ENCODE peak calls at places on chromosomes 3 and 15, in nine cellular contexts. A is MM.1S, D is GM20000, I is AG04450, X is fibroblast of lung, P is GM12864, B is brain microvascular endothelial cell, J is hepatocyte, O is left lung. T is an unnamed sample.

GRCh38 chr15:100602822-100603393 is 519 bp downstream of the ASB7 start:
- DNase-seq in A (peak; percentile 54), D (peak; percentile 35), I (no peak), X (peak; percentile 42), P (no peak), B (peak; percentile 22), J (peak; percentile 32), O (no peak), T (peak; percentile 50)

GRCh38 chr15:29888651-29889050 is 66.4 kb upstream of the TJP1 start:
- DNase-seq in A (no peak), D (no peak), I (peak; percentile 44), X (peak; percentile 86), P (no peak), B (peak; percentile 88), J (peak; percentile 31), O (no peak), T (no peak)

GRCh38 chr3:161148832-161149475 is 43.8 kb upstream of the B3GALNT1 start:
- DNase-seq in A (no peak), D (no peak), I (no peak), X (peak; percentile 76), P (no peak), B (no peak), J (no peak), O (no peak), T (no peak)

GRCh38 chr15:79195802-79196201 is 86.7 kb upstream of the ANKRD34C start:
- DNase-seq in A (no peak), D (no peak), I (no peak), X (no peak), P (no peak), B (no peak), J (no peak), O (no peak), T (no peak)

GRCh38 chr3:72032435-72033118 is 247.6 kb upstream of the PROK2 start:
- DNase-seq in A (no peak), D (no peak), I (no peak), X (no peak), P (no peak), B (no peak), J (no peak), O (no peak), T (no peak)

GRCh38 chr3:22971497-22971896 is 231.6 kb upstream of the UBE2E2 start:
- DNase-seq in A (no peak), D (no peak), I (no peak), X (no peak), P (no peak), B (no peak), J (no peak), O (no peak), T (no peak)

GRCh38 chr3:126448141-126448892 is 27.4 kb downstream of the ZXDC start:
- DNase-seq in A (no peak), D (no peak), I (no peak), X (no peak), P (no peak), B (no peak), J (no peak), O (no peak), T (no peak)

GRCh38 chr3:141575879-141576743 is 89.3 kb downstream of the RASA2 start:
- DNase-seq in A (peak; percentile 52), D (peak; percentile 36), I (no peak), X (peak; percentile 11), P (no peak), B (no peak), J (peak; percentile 9), O (no peak), T (no peak)

GRCh38 chr3:50241163-50241562 is 5.2 kb downstream of the GNAI2 start:
- DNase-seq in A (no peak), D (no peak), I (no peak), X (no peak), P (no peak), B (no peak), J (peak; percentile 44), O (no peak), T (no peak)

GRCh38 chr3:20100106-20100605 is 59.9 kb downstream of the KAT2B start:
- DNase-seq in A (no peak), D (no peak), I (no peak), X (no peak), P (no peak), B (no peak), J (no peak), O (no peak), T (no peak)

GRCh38 chr15:73571346-73571745 is 61.8 kb downstream of the NPTN start:
- DNase-seq in A (no peak), D (no peak), I (no peak), X (no peak), P (no peak), B (no peak), J (no peak), O (no peak), T (no peak)

GRCh38 chr15:52133510-52134220 is 21.1 kb upstream of the BCL2L10 start:
- DNase-seq in A (no peak), D (no peak), I (no peak), X (no peak), P (no peak), B (no peak), J (no peak), O (no peak), T (no peak)

GRCh38 chr15:89332446-89332845 is 2.2 kb downstream of the POLG start:
- DNase-seq in A (no peak), D (peak; percentile 44), I (no peak), X (peak; percentile 16), P (no peak), B (peak; percentile 14), J (no peak), O (no peak), T (no peak)

GRCh38 chr3:73399106-73399505 is 225.6 kb downstream of the PDZRN3 start:
- DNase-seq in A (no peak), D (no peak), I (no peak), X (no peak), P (no peak), B (no peak), J (peak; percentile 26), O (no peak), T (no peak)

GRCh38 chr3:43453981-43454380 is 167.6 kb downstream of the SNRK start:
- DNase-seq in A (no peak), D (no peak), I (no peak), X (no peak), P (no peak), B (no peak), J (no peak), O (no peak), T (no peak)

GRCh38 chr15:91586542-91586941 is 267.0 kb upstream of the SLCO3A1 start:
- DNase-seq in A (no peak), D (no peak), I (no peak), X (no peak), P (no peak), B (no peak), J (no peak), O (no peak), T (no peak)

GRCh38 chr15:83764201-83764839 is 110.4 kb downstream of the ADAMTSL3 start:
- DNase-seq in A (no peak), D (no peak), I (no peak), X (peak; percentile 9), P (no peak), B (no peak), J (no peak), O (no peak), T (no peak)

GRCh38 chr3:106769045-106769444 is 608.2 kb upstream of the CCDC54 start:
- DNase-seq in A (no peak), D (no peak), I (no peak), X (no peak), P (no peak), B (no peak), J (no peak), O (no peak), T (no peak)

GRCh38 chr3:101821503-101821902 is 27.8 kb upstream of the NFKBIZ start:
- DNase-seq in A (no peak), D (no peak), I (no peak), X (no peak), P (no peak), B (no peak), J (no peak), O (no peak), T (no peak)

GRCh38 chr3:4290272-4290893 is 12.8 kb upstream of the SETMAR start:
- DNase-seq in A (peak; percentile 49), D (peak; percentile 36), I (no peak), X (peak; percentile 23), P (no peak), B (peak; percentile 54), J (peak; percentile 45), O (no peak), T (no peak)

DNA sequence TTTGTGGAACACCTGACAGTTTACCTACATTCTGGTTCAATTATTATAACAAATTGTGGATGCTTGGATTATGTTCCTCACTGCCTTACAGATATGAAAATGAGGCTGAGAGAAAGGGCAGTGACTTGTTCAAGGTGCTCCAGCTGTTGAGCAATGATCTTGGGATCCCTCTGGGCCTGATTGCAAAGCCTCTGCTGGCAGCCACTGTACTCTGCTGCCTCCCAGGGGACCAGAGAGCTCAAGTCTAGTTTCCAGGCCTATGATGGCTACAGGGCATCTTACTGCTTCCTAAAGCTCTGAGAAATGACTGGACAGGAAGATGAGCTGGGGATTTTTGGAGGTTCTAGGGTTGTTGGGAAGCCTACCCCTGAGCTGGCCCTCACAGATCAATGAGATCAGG is 2.3 kb upstream of the SHC4 start:
- DNase-seq in A (no peak), D (peak; percentile 48), I (no peak), X (peak; percentile 52), P (no peak), B (peak; percentile 53), J (peak; percentile 48), O (no peak), T (no peak)
- TF ChIP-seq CTCF in A (peak; percentile 28), D (peak; percentile 35), I (peak; percentile 51), X (peak; percentile 49), P (peak; percentile 32), B (peak; percentile 70), J (peak; percentile 23), O (no peak), T (no peak)

GRCh38 chr3:162170581-162170980 is 674.0 kb downstream of the OTOL1 start:
- DNase-seq in A (no peak), D (no peak), I (no peak), X (peak; percentile 41), P (no peak), B (no peak), J (no peak), O (no peak), T (no peak)
- TF ChIP-seq CTCF in A (no peak), D (no peak), I (no peak), X (no peak), P (no peak), B (no peak), J (no peak), O (no peak), T (no peak)

DNA sequence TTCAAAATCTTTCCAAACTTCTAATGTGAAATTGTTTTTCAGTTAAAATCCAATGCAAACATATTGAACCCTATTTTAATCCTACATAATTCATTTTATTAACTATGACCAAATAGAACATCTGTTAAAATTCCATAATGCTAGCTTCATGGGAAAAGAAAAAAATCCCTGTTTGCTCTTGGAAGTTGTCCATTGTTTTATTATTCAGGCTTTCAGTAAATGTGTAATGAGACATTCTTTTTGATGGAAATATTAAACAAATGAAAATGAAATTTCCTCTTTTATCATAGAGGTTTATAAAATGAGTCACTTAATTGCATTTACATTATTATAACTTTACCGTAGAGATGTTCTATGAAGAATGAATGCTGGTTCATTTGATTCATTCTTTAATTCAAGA is 49.5 kb downstream of the SLC25A26 start:
- DNase-seq in A (no peak), D (no peak), I (no peak), X (no peak), P (no peak), B (no peak), J (no peak), O (no peak), T (no peak)
- TF ChIP-seq CTCF in A (no peak), D (no peak), I (no peak), X (no peak), P (no peak), B (no peak), J (no peak), O (no peak), T (no peak)

GRCh38 chr3:64319391-64319790 is 94.1 kb upstream of the PRICKLE2 start:
- DNase-seq in A (no peak), D (no peak), I (no peak), X (no peak), P (no peak), B (no peak), J (peak; percentile 43), O (no peak), T (no peak)
- TF ChIP-seq CTCF in A (no peak), D (no peak), I (peak; percentile 5), X (no peak), P (no peak), B (peak; percentile 61), J (no peak), O (no peak), T (no peak)